ENCODE peak calls at places on chromosomes 2 and 18, in five cellular contexts. R, L, D, V and Q are unnamed samples.

GRCh38 chr2:202038471-202039277 is 5.0 kb downstream of the FZD7 start:
- DNase-seq in R (no peak), L (no peak), D (peak), V (no peak), Q (no peak)

GRCh38 chr2:168635065-168635577 is 167.3 kb upstream of the NOSTRIN start:
- DNase-seq in R (peak), L (no peak), D (peak), V (no peak), Q (no peak)

GRCh38 chr2:43845181-43845580 is 6.4 kb downstream of the ABCG8 start:
- DNase-seq in R (no peak), L (no peak), D (no peak), V (no peak), Q (no peak)

GRCh38 chr2:144350151-144350802 is 169.6 kb downstream of the ZEB2 start:
- DNase-seq in R (no peak), L (no peak), D (peak), V (no peak), Q (no peak)

GRCh38 chr2:240576436-240577205 is 8.3 kb downstream of the RNPEPL1 start:
- DNase-seq in R (no peak), L (no peak), D (no peak), V (no peak), Q (no peak)

GRCh38 chr18:34122724-34123334 is 101.9 kb downstream of the NOL4 start:
- DNase-seq in R (peak), L (no peak), D (peak), V (no peak), Q (no peak)

GRCh38 chr2:99737526-99737925 is 247.7 kb upstream of the REV1 start:
- DNase-seq in R (no peak), L (no peak), D (no peak), V (no peak), Q (no peak)

GRCh38 chr18:74172697-74173433 is 24.5 kb downstream of the TIMM21 start:
- DNase-seq in R (no peak), L (no peak), D (no peak), V (no peak), Q (no peak)

GRCh38 chr18:72419914-72420313 is 124.2 kb downstream of the CBLN2 start:
- DNase-seq in R (no peak), L (no peak), D (no peak), V (no peak), Q (no peak)

GRCh38 chr2:109333414-109334194 is 204.6 kb downstream of the SH3RF3 start:
- DNase-seq in R (no peak), L (no peak), D (no peak), V (no peak), Q (no peak)

GRCh38 chr2:23637011-23637778 is 252.2 kb downstream of the KLHL29 start:
- DNase-seq in R (peak), L (no peak), D (peak), V (no peak), Q (no peak)

GRCh38 chr2:147632193-147632592 is 212.6 kb upstream of the ACVR2A start:
- DNase-seq in R (no peak), L (no peak), D (peak), V (no peak), Q (no peak)

GRCh38 chr2:216560695-216561370 is 62.2 kb downstream of the RPL37A start:
- DNase-seq in R (no peak), L (no peak), D (peak), V (no peak), Q (no peak)

GRCh38 chr2:238730001-238730669 is 117.8 kb upstream of the TWIST2 start:
- DNase-seq in R (no peak), L (no peak), D (no peak), V (no peak), Q (no peak)

GRCh38 chr2:42929985-42930581 is 137.7 kb upstream of the HAAO start:
- DNase-seq in R (no peak), L (no peak), D (peak), V (no peak), Q (no peak)

GRCh38 chr2:241224851-241225438 is 36.5 kb downstream of the ANO7 start:
- DNase-seq in R (no peak), L (no peak), D (no peak), V (no peak), Q (no peak)

GRCh38 chr2:122519366-122519765 is 763.9 kb downstream of the TSN start:
- DNase-seq in R (no peak), L (no peak), D (no peak), V (no peak), Q (no peak)

GRCh38 chr2:101200714-101201113 is 49.5 kb upstream of the TBC1D8 start:
- DNase-seq in R (no peak), L (no peak), D (peak), V (no peak), Q (no peak)

GRCh38 chr2:10918661-10919414 is 7.1 kb downstream of the KCNF1 start:
- DNase-seq in R (no peak), L (no peak), D (peak), V (no peak), Q (no peak)

GRCh38 chr18:5317186-5317585 is 21.7 kb upstream of the ZBTB14 start:
- DNase-seq in R (no peak), L (no peak), D (no peak), V (no peak), Q (no peak)

GRCh38 chr2:98026927-98027522 is 31.3 kb upstream of the TMEM131 start:
- DNase-seq in R (no peak), L (no peak), D (no peak), V (no peak), Q (no peak)

GRCh38 chr2:124193706-124194105 is 168.6 kb downstream of the CNTNAP5 start:
- DNase-seq in R (no peak), L (no peak), D (no peak), V (no peak), Q (no peak)

GRCh38 chr18:72692595-72692994 is 148.5 kb upstream of the CBLN2 start:
- DNase-seq in R (no peak), L (no peak), D (no peak), V (no peak), Q (no peak)

GRCh38 chr18:75836516-75836915 is 409.0 kb upstream of the SMIM21 start:
- DNase-seq in R (no peak), L (no peak), D (no peak), V (no peak), Q (no peak)

GRCh38 chr2:10218036-10218435 is 84.7 kb upstream of the HPCAL1 start:
- DNase-seq in R (no peak), L (no peak), D (no peak), V (no peak), Q (no peak)

GRCh38 chr2:133135035-133135654 is 433.1 kb downstream of the NCKAP5 start:
- DNase-seq in R (no peak), L (no peak), D (no peak), V (no peak), Q (no peak)

GRCh38 chr2:46445561-46445960 is 33.8 kb upstream of the TMEM247 start:
- DNase-seq in R (no peak), L (no peak), D (no peak), V (no peak), Q (no peak)

GRCh38 chr2:217964658-217965161 is 38.1 kb downstream of the TNS1 start:
- DNase-seq in R (no peak), L (no peak), D (no peak), V (peak), Q (no peak)

GRCh38 chr18:26863921-26864497 is 1.5 kb downstream of the AQP4 start:
- DNase-seq in R (no peak), L (no peak), D (no peak), V (no peak), Q (no peak)

GRCh38 chr2:163401481-163401880 is 334.3 kb downstream of the FIGN start:
- DNase-seq in R (no peak), L (no peak), D (peak), V (no peak), Q (no peak)

GRCh38 chr2:133486706-133487305 is 81.5 kb downstream of the NCKAP5 start:
- DNase-seq in R (no peak), L (no peak), D (no peak), V (no peak), Q (no peak)

GRCh38 chr2:80715433-80715832 is 410.9 kb upstream of the LRRTM1 start:
- DNase-seq in R (no peak), L (no peak), D (no peak), V (no peak), Q (no peak)

GRCh38 chr2:237421542-237422047 is 7.6 kb upstream of the COL6A3 start:
- DNase-seq in R (peak), L (peak), D (peak), V (peak), Q (peak)

GRCh38 chr2:41736586-41736985 is 311.2 kb upstream of the PKDCC start:
- DNase-seq in R (no peak), L (no peak), D (no peak), V (no peak), Q (no peak)

GRCh38 chr2:195445639-195446038 is 211.4 kb upstream of the SLC39A10 start:
- DNase-seq in R (no peak), L (no peak), D (peak), V (no peak), Q (no peak)
- TF ChIP-seq CTCF in R (no peak), L (no peak), D (no peak), V (no peak), Q (no peak)

GRCh38 chr18:9019135-9019534 is 83.4 kb upstream of the NDUFV2 start:
- DNase-seq in R (no peak), L (no peak), D (no peak), V (no peak), Q (no peak)

GRCh38 chr18:9015689-9016088 is 86.8 kb upstream of the NDUFV2 start:
- DNase-seq in R (no peak), L (no peak), D (no peak), V (no peak), Q (no peak)

GRCh38 chr18:9016819-9017169 is 85.7 kb upstream of the NDUFV2 start:
- DNase-seq in R (no peak), L (no peak), D (peak), V (no peak), Q (no peak)

GRCh38 chr18:9017900-9018217 is 84.6 kb upstream of the NDUFV2 start:
- DNase-seq in R (no peak), L (no peak), D (no peak), V (no peak), Q (no peak)

DNA sequence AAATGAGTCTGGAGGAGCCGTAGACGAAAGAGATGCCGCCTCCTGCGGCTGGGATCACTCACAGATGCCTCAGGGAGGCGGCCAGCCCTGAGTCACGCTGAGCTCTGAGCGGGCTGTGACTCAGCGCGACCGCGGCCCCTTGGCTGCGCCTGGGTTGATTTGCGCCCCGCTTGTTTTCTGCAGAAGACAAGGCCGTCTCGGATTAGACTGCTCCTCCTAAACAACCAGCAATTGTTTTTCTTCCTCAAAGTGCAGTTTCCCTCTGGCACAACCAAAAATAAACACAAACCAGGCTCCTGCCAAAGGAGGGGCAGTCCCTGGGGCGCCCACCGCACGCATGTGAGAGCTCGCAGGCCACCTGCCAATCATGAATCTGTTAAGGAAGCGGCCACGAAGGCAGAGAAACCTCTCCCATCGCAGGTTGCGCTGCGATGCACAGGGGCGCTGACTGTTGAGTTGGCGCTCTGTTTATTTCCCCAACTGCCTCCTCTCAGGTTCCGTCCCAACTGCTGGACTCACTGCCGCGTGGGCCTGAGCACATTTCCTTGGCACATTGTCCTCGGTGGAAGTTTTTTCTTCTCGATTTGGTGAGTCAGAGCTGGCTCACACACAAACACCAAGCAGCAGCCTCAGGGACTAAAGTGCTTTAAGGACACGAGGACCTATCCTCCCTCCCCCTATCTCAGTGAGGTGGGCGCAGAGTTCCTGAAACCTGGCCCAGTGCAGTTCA is 85.2 kb upstream of the NDUFV2 start:
- DNase-seq in R (no peak), L (peak), D (peak), V (peak), Q (no peak)
- TF ChIP-seq CTCF in R (no peak), L (no peak), D (no peak), V (no peak), Q (no peak)

GRCh38 chr18:8034674-8035073 is 467.6 kb downstream of the PTPRM start:
- DNase-seq in R (no peak), L (no peak), D (no peak), V (no peak), Q (no peak)

GRCh38 chr18:8031496-8031895 is 464.4 kb downstream of the PTPRM start:
- DNase-seq in R (peak), L (no peak), D (no peak), V (no peak), Q (no peak)

GRCh38 chr18:8029061-8029460 is 461.9 kb downstream of the PTPRM start:
- DNase-seq in R (no peak), L (no peak), D (no peak), V (no peak), Q (no peak)

GRCh38 chr18:8030201-8030600 is 463.1 kb downstream of the PTPRM start:
- DNase-seq in R (no peak), L (no peak), D (no peak), V (no peak), Q (no peak)

DNA sequence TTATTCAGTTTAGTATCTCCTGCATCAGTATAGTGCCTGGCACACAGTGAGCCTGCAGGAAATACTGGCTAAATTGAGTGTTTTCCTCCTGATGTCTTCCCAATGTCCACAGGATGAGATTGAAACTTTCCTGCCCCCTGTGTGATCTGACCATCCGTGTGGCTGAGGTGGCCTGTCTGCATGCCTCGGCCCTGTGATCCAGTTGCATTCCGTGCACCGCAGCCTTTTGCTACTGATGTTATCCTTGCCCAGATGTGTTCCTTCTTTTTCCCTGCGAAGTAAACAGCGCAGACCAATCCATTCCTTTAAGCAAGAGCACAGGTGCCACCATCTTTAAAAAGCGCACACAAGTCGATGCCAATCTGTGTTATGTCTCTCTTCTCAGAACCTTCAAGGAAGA is 462.6 kb downstream of the PTPRM start:
- DNase-seq in R (no peak), L (no peak), D (no peak), V (no peak), Q (no peak)
- TF ChIP-seq CTCF in R (no peak), L (no peak), D (no peak), V (no peak), Q (no peak)

GRCh38 chr18:43043626-43044025 is 71.9 kb downstream of the RIT2 start:
- DNase-seq in R (no peak), L (no peak), D (no peak), V (no peak), Q (no peak)
- TF ChIP-seq CTCF in R (no peak), L (no peak), D (no peak), V (no peak), Q (no peak)

GRCh38 chr2:44948565-44949328 is 7.2 kb downstream of the SIX3 start:
- DNase-seq in R (peak), L (no peak), D (no peak), V (no peak), Q (no peak)
- TF ChIP-seq CTCF in R (no peak), L (no peak), D (no peak), V (no peak), Q (no peak)

GRCh38 chr2:121102949-121103348 is 182.1 kb downstream of the TFCP2L1 start:
- DNase-seq in R (no peak), L (no peak), D (no peak), V (no peak), Q (no peak)

GRCh38 chr2:121101093-121101715 is 183.8 kb downstream of the TFCP2L1 start:
- DNase-seq in R (no peak), L (no peak), D (no peak), V (no peak), Q (no peak)

GRCh38 chr2:121096611-121097010 is 188.4 kb downstream of the TFCP2L1 start:
- DNase-seq in R (no peak), L (no peak), D (no peak), V (no peak), Q (no peak)

GRCh38 chr2:121098556-121098955 is 186.4 kb downstream of the TFCP2L1 start:
- DNase-seq in R (no peak), L (no peak), D (no peak), V (no peak), Q (no peak)

GRCh38 chr2:121099329-121100318 is 185.4 kb downstream of the TFCP2L1 start:
- DNase-seq in R (peak), L (no peak), D (no peak), V (no peak), Q (no peak)
- TF ChIP-seq CTCF in R (peak), L (no peak), D (peak), V (peak), Q (peak)

GRCh38 chr2:151808258-151809072 is 19.8 kb downstream of the ARL5A start:
- DNase-seq in R (no peak), L (no peak), D (peak), V (no peak), Q (no peak)
- TF ChIP-seq CTCF in R (peak), L (peak), D (peak), V (no peak), Q (peak)